ENCODE peak calls at places on chromosomes 13 and 19, in six cellular contexts. K is fibroblast of lung, V is transverse colon, F is IMR-90, E is brain microvascular endothelial cell, W is GM13977. D is an unnamed sample.

GRCh38 chr13:23705578-23705977 is 135.4 kb downstream of the TNFRSF19 start:
- DNase-seq in V (no peak), W (no peak), F (peak), K (peak), E (no peak), D (no peak)

GRCh38 chr13:113126265-113127150 is 3.9 kb downstream of the F10 start:
- DNase-seq in E (no peak), K (no peak), W (no peak), V (no peak), F (no peak), D (no peak)

GRCh38 chr19:37961198-37961597 is 54.2 kb downstream of the SIPA1L3 start:
- DNase-seq in W (no peak), E (no peak), K (no peak), V (no peak), F (no peak), D (no peak)

GRCh38 chr19:8569066-8569761 is 8.0 kb downstream of the MYO1F start:
- DNase-seq in V (peak), W (peak), F (peak), K (peak), E (peak), D (peak)

GRCh38 chr19:17555929-17556813 is 722 bp downstream of the COLGALT1 start:
- DNase-seq in V (peak), W (no peak), E (peak), F (peak), K (peak), D (peak)

GRCh38 chr13:110306960-110307696 is at the start of the genes COL4A1 and COL4A2:
- DNase-seq in V (peak), W (no peak), K (peak), F (peak), E (peak), D (peak)

GRCh38 chr13:37981932-37982331 is 112.4 kb upstream of the TRPC4 start:
- DNase-seq in K (no peak), E (no peak), F (no peak), W (no peak), V (no peak), D (no peak)

GRCh38 chr13:26923824-26924605 is 163.4 kb upstream of the GPR12 start:
- DNase-seq in E (peak), F (peak), W (no peak), K (peak), V (no peak), D (peak)

GRCh38 chr19:5273782-5274181 is 66.8 kb downstream of the PTPRS start:
- DNase-seq in W (no peak), K (no peak), E (no peak), F (no peak), V (no peak), D (no peak)

GRCh38 chr13:29479716-29480492 is 115.6 kb downstream of the SLC7A1 start:
- DNase-seq in F (no peak), K (peak), E (no peak), W (no peak), V (no peak), D (no peak)

GRCh38 chr19:15101479-15102082 is 5.6 kb upstream of the SYDE1 start:
- DNase-seq in W (peak), K (peak), E (peak), F (peak), V (peak), D (no peak)

GRCh38 chr19:10402441-10403038 is 802 bp downstream of the CDC37 start:
- DNase-seq in F (no peak), E (no peak), V (peak), W (no peak), K (peak), D (no peak)

GRCh38 chr19:32053366-32053765 is 292.0 kb upstream of the ZNF507 start:
- DNase-seq in W (no peak), F (no peak), V (no peak), E (no peak), K (no peak), D (no peak)

GRCh38 chr19:13953021-13953531 is 767 bp downstream of the DCAF15 start:
- DNase-seq in V (peak), F (peak), W (no peak), E (no peak), K (peak), D (no peak)

GRCh38 chr19:13356185-13356584 is 150.1 kb downstream of the CACNA1A start:
- DNase-seq in E (no peak), F (no peak), V (no peak), W (no peak), K (no peak), D (no peak)

GRCh38 chr13:23205807-23206206 is 25.0 kb downstream of the SGCG start:
- DNase-seq in E (no peak), W (no peak), F (no peak), K (no peak), V (no peak), D (no peak)

GRCh38 chr13:99335603-99336002 is 28.4 kb upstream of the GPR183 start:
- DNase-seq in W (no peak), E (no peak), V (no peak), K (no peak), F (no peak), D (no peak)

GRCh38 chr13:69857188-69857821 is 250.3 kb upstream of the ATXN8OS start:
- DNase-seq in W (peak), E (no peak), F (peak), V (no peak), K (peak), D (peak)

GRCh38 chr19:23439623-23440022 is 44.4 kb upstream of the ZNF91 start:
- DNase-seq in F (no peak), W (no peak), K (no peak), V (no peak), E (no peak), D (no peak)

GRCh38 chr19:30374791-30375650 is 2.8 kb downstream of the ZNF536 start:
- DNase-seq in K (no peak), W (no peak), E (no peak), F (no peak), V (no peak), D (no peak)

GRCh38 chr19:1851581-1852293 is 3.5 kb upstream of the REXO1 start:
- DNase-seq in E (no peak), V (no peak), W (peak), K (no peak), F (no peak), D (no peak)

GRCh38 chr19:11375143-11375948 is 880 bp downstream of the SWSAP1 start:
- DNase-seq in F (no peak), K (no peak), E (no peak), W (no peak), V (peak), D (no peak)

GRCh38 chr19:10289836-10290438 is at the start of gene ICAM5:
- DNase-seq in K (no peak), W (peak), V (peak), E (no peak), F (peak), D (no peak)

GRCh38 chr13:28059214-28059613 is 41.2 kb downstream of the FLT3 start:
- DNase-seq in K (peak), W (no peak), E (peak), V (peak), F (peak), D (no peak)

GRCh38 chr19:50861025-50861424 is 6.3 kb downstream of the KLK3 start:
- DNase-seq in E (no peak), W (no peak), V (no peak), F (no peak), K (no peak), D (no peak)

GRCh38 chr13:76307157-76307556 is 579.0 kb downstream of the KCTD12 start:
- DNase-seq in W (no peak), F (peak), E (peak), K (peak), V (no peak), D (peak)

GRCh38 chr13:91845612-91846011 is 447.2 kb downstream of the GPC5 start:
- DNase-seq in F (no peak), V (no peak), E (no peak), W (no peak), K (no peak), D (no peak)

GRCh38 chr13:70959376-70959775 is 851.1 kb upstream of the KLHL1 start:
- DNase-seq in E (no peak), K (no peak), W (no peak), V (no peak), F (no peak), D (no peak)

GRCh38 chr19:31127132-31127967 is 221.9 kb downstream of the TSHZ3 start:
- DNase-seq in F (peak), E (peak), K (peak), W (no peak), V (peak), D (peak)

GRCh38 chr19:2014731-2015610 is 543 bp downstream of the BTBD2 start:
- DNase-seq in W (peak), K (no peak), F (no peak), E (no peak), V (no peak), D (no peak)

GRCh38 chr13:110134801-110135200 is 172.2 kb downstream of the COL4A1 start:
- DNase-seq in W (no peak), F (no peak), E (peak), V (no peak), K (no peak), D (no peak)

GRCh38 chr13:99422556-99423220 is 78.6 kb upstream of the TM9SF2 start:
- DNase-seq in E (no peak), F (no peak), W (no peak), V (no peak), K (no peak), D (no peak)

GRCh38 chr13:46489586-46490023 is 63.4 kb upstream of the LRCH1 start:
- DNase-seq in F (peak), E (peak), K (peak), V (no peak), W (no peak), D (peak)

GRCh38 chr13:52141299-52141698 is 12.4 kb upstream of the NEK5 start:
- DNase-seq in V (no peak), F (no peak), K (peak), E (no peak), W (no peak), D (no peak)

GRCh38 chr19:13627531-13627930 is 121.3 kb upstream of the CACNA1A start:
- DNase-seq in F (no peak), V (no peak), E (no peak), K (no peak), W (no peak), D (no peak)

GRCh38 chr19:1873524-1874473 is 10.4 kb upstream of the KLF16 start:
- DNase-seq in E (no peak), K (no peak), W (no peak), V (no peak), F (no peak), D (no peak)

GRCh38 chr13:28356506-28357064 is 138.3 kb downstream of the FLT1 start:
- DNase-seq in W (no peak), K (no peak), E (no peak), V (no peak), F (no peak), D (no peak)

GRCh38 chr13:86922936-86923335 is 748.2 kb upstream of the SLITRK5 start:
- DNase-seq in V (no peak), F (peak), E (no peak), W (no peak), K (no peak), D (peak)

GRCh38 chr19:6489278-6490061 is 7.9 kb upstream of the DENND1C start:
- DNase-seq in W (peak), K (no peak), F (no peak), V (no peak), E (no peak), D (no peak)

GRCh38 chr13:95535243-95535642 is 17.3 kb upstream of the CLDN10 start:
- DNase-seq in V (no peak), W (no peak), K (peak), F (peak), E (peak), D (peak)

DNA sequence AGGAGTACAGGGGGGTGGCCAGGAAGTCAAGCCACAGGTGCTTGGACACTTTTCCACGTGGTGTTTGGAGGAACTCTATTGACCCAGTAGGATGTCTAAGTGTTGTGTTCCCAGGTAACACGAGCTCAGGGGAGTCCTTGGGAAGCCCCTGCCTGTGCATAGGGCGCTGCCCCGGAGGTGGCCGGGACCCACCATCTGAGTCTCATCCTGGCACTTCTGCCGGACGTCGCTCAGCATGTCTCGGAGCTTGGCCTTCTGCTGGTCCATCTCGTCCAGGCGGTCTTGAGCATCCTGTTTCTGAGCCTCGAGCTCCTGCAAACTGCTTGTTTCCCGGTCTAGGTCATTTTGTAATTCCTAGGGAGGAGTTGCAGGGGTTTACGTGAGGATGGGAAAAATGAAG is 67.4 kb downstream of the EPS15L1 start:
- DNase-seq in W (no peak), K (no peak), V (no peak), F (no peak), E (no peak), D (no peak)
- TF ChIP-seq CTCF in W (no peak), K (no peak), V (no peak), F (no peak), E (no peak), D (no peak)

DNA sequence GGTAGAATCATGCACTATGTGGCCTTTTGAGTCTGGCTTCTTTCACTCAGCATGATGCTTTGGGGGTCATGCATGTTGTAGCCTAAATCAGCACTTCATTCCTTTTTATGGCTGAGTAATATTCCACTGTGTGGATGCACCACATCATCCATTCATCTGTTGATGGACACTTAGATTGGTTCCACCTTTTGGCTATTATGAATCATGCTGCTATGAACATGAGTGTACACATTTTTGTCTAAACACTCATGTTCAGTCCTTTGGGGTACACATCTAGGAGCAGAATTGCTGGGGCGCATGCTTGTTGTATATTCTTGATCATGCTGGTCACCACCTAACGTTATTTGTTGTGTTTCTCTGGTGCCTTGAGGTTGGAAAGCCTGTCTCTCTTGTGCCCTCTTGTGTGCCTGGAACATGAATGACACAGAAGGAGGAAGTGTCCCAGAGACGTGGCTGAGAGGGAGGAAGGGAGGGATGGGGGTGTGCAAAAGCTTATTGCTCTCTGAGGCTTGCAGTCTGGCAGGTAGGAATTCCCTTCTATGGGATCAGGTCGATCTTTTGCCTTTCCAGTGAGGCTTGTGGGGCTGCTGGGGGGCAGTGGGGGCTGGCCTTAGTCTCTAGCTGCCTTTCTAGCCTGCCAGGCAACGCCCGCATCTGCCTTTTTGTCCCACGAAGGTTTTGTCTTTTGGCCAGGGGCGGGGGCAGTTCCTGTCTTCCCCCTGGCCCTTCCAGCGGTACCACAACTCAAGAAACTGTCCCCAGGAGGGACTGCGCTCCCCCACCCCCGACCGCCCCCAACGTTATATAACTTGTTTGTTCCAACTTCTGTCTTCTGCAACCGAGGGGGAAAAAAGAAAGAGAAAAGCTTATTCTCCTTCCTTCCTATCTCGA is 7.6 kb downstream of the KLHL26 start:
- DNase-seq in F (no peak), W (no peak), K (no peak), V (no peak), E (no peak), D (peak)
- TF ChIP-seq CTCF in F (no peak), W (no peak), K (no peak), V (no peak), E (no peak), D (no peak)

GRCh38 chr19:49363265-49364082 is at the start of gene DKKL1:
- DNase-seq in W (peak), V (peak), F (peak), E (peak), K (peak), D (peak)
- TF ChIP-seq CTCF in W (no peak), V (no peak), F (peak), E (peak), K (peak), D (no peak)

DNA sequence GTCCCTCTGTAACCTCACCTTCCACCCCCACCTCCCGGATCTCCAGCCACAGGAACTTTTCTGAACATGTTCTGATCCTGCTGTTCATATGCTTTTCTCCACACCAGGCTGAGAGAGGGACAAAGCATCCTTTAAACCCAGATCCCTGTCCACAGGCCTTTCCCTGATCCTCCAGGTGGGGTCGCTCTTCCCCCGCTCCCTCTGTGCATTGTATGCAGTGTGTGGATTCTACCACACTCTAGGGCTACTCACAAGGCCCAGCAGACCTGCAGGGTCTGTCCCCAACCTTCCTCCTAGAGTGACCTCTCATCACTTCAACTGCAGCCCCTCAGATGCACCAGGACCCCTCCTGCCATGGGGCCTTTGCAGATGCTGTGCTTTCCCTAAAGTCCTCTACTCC is 1200.6 kb downstream of the UQCRFS1 start:
- DNase-seq in K (no peak), W (no peak), V (no peak), F (no peak), E (no peak), D (no peak)
- TF ChIP-seq CTCF in K (no peak), W (peak), V (no peak), F (no peak), E (no peak), D (no peak)

DNA sequence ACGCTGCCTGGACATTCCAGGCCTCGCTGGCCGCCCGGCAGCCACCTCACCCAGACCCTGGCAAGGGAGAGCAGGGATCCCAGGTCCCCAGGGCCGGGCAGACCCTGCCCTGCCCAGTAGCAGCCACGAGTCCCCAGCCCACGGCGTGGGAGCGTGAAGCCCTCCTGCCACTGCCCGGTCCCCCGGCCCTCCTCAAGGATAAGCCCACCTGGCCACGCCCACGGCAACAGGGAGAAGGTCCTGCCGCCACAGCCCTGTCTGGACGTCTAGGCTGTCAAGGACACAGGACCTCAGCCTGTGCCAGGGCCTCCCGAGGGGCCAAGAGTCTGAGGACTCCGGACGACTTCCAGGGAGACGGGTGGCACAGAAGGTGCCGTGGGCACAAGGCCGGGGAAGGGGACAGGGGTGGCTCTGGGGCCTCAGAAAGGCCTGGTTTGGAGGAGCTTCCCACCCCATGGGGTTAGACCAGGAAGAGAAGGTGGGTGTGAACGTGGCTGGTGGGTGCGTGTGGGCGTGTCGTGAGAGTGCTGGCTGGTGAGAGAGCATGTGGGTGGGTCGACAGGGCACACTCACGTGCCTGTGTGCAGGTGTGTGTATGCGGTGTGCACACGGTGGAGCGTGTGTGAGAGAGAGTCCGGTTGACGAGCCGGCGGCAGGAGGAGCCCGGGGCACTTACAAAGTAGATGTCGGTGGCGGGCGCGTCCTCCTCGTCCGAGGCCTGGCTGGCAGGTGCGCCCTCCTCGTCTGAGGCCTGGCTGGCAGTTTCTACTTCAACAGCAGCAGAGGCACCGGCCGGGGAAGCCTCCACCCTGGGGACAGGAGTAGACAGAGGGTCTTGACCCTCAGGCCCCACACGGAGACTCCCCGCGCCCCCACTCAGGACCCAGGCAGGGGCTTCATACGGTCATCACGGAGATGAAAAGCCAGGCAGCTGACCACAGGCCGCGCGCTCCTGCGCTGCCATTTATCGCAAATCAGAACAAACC is 11.9 kb upstream of the CACTIN start:
- DNase-seq in E (no peak), K (no peak), W (no peak), V (no peak), F (no peak), D (no peak)
- TF ChIP-seq CTCF in E (no peak), K (no peak), W (no peak), V (no peak), F (no peak), D (no peak)

GRCh38 chr13:50829896-50830295 is 13.6 kb downstream of the DLEU7 start:
- DNase-seq in V (no peak), W (no peak), E (no peak), K (peak), F (no peak), D (no peak)
- TF ChIP-seq CTCF in V (no peak), W (no peak), E (no peak), K (no peak), F (no peak), D (no peak)

D was measured in astrocyte.